ENCODE peak calls at places on chromosome 17, in eight cellular contexts. S is lower lobe of right lung; E is tibial artery; X is pancreas; Q is heart left ventricle; P is neuronal stem cell; A is psoas muscle; I is CD8-positive, alpha-beta T cell. D is an unnamed sample. For H3K9me3, the result is how much of the 10 kb centered on the place peaks cover.

GRCh38 chr17:18920911-18921441 is 31.0 kb upstream of the SLC5A10 start:
- DNase-seq in A (no peak), S (no peak), X (no peak), Q (no peak), P (no peak), E (no peak), I (no peak), D (peak)

GRCh38 chr17:80796430-80796861 is 195.2 kb upstream of the CHMP6 start:
- DNase-seq in Q (no peak), A (no peak), S (no peak), I (no peak), P (no peak), E (no peak), X (no peak), D (no peak)

GRCh38 chr17:35708951-35709350 is 22.5 kb upstream of the RASL10B start:
- DNase-seq in Q (no peak), E (no peak), X (no peak), S (no peak), I (no peak), A (no peak), P (no peak), D (no peak)

GRCh38 chr17:50808888-50809287 is 26.5 kb upstream of the WFIKKN2 start:
- DNase-seq in X (no peak), I (no peak), P (no peak), E (no peak), Q (no peak), S (no peak), A (no peak), D (no peak)

GRCh38 chr17:66784621-66785364 is 50.1 kb upstream of the CACNG5 start:
- DNase-seq in P (no peak), E (no peak), X (no peak), S (no peak), A (no peak), Q (no peak), I (no peak), D (no peak)

GRCh38 chr17:6714315-6714874 is 1.2 kb upstream of the SLC13A5 start:
- DNase-seq in Q (no peak), E (no peak), P (no peak), X (no peak), I (peak), A (no peak), S (no peak), D (no peak)

GRCh38 chr17:1030684-1031557 is 34.0 kb downstream of the TIMM22 start:
- DNase-seq in Q (no peak), I (no peak), X (no peak), S (no peak), E (peak), P (no peak), A (peak), D (no peak)

GRCh38 chr17:53527473-53527872 is 295.3 kb upstream of the KIF2B start:
- DNase-seq in I (no peak), Q (no peak), E (no peak), A (no peak), S (no peak), P (no peak), X (no peak), D (no peak)

GRCh38 chr17:71431146-71431545 is 689.7 kb upstream of the SOX9 start:
- DNase-seq in I (no peak), A (no peak), Q (no peak), P (no peak), S (no peak), X (no peak), E (no peak), D (no peak)

GRCh38 chr17:6927290-6927844 is 68.5 kb upstream of the ALOX12 start:
- DNase-seq in I (no peak), X (no peak), P (no peak), S (no peak), A (no peak), Q (no peak), E (no peak), D (no peak)

GRCh38 chr17:80980397-80981061 is 11.1 kb upstream of the CHMP6 start:
- DNase-seq in Q (no peak), P (no peak), A (no peak), E (no peak), X (no peak), I (no peak), S (no peak), D (no peak)

GRCh38 chr17:65785109-65785508 is 223.7 kb upstream of the AXIN2 start:
- DNase-seq in I (no peak), Q (no peak), X (no peak), A (no peak), P (no peak), E (no peak), S (no peak), D (no peak)

DNA sequence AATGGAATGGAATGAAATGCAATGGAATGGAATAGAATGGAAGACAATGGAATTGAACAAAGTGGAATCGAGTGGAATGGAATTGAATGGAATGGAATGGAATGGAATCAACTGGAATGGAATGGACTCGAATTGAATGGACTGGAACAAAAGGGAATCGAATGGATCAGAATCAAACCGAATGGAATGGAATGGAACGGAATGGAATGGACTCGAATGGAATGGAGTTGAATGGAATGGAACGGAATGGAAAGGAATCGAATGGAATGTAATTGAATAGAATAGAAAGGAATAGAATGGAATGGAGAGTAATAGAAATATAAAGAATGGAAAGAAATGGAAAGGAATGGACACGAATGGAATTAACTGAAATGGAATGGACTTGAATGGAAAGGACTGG is 475.2 kb upstream of the WSB1 start:
- DNase-seq in E (no peak), Q (no peak), P (peak), A (no peak), I (no peak), S (no peak), X (no peak), D (no peak)
- H3K9me3 ChIP-seq in E (under half), Q (under half), P (under half), A (half or more), I (under half), S (half or more), X (under half), D (under half)

GRCh38 chr17:44113868-44114840 is 9.3 kb downstream of the HDAC5 start:
- DNase-seq in I (no peak), Q (no peak), A (no peak), S (no peak), E (no peak), P (no peak), X (no peak), D (no peak)
- H3K9me3 ChIP-seq in I (under half), Q (under half), A (under half), S (under half), E (under half), P (under half), X (under half), D (under half)

GRCh38 chr17:83202002-83203000 is 122.9 kb downstream of the METRNL start:
- DNase-seq in X (peak), I (peak), S (peak), Q (no peak), E (peak), A (no peak), P (no peak), D (no peak)

GRCh38 chr17:83203073-83203471 is 123.7 kb downstream of the METRNL start:
- DNase-seq in Q (peak), A (peak), E (peak), P (no peak), S (peak), I (no peak), X (peak), D (peak)

GRCh38 chr17:83204230-83204725 is 124.9 kb downstream of the METRNL start:
- DNase-seq in I (peak), Q (no peak), A (no peak), E (no peak), S (peak), P (no peak), X (no peak), D (no peak)

GRCh38 chr17:83201206-83202001 is 122.0 kb downstream of the METRNL start:
- DNase-seq in X (peak), Q (no peak), E (peak), I (peak), A (peak), S (peak), P (no peak), D (no peak)

DNA sequence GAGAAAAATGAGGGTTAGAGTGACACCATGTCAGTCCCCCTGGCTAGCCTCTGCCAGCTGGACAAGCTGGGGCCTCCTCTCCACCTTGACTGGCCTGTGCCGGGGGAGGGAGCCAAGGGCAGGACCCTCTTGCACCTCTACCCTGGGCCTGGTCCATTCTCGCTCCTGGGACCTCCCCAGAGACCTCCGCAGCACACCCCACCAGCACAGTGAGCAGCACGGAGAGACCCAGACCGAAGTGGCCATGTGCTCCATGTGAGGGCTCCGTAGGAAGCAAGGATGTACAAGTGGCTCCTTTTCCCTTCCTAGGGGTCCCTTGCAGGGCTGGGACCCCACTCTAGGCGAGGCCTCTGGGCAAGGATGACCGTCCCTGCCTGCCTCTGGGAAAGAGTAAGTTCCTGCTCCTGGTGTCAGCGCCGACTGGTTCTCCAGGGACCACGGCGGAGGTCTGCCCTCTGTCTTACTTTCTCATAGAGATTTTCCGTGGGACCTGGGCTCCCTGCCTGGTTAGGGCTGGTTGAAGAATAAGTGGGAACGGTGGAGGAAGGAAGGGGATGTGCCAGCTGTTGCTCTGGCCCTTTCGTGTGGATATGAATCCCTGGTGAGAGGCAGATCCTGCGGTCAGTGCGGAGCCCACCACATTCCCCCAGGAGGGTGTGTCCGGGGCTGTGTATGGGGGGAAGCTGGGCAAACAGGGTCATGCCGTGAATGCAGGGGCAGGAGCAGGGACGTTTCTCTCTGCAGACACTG is 124.2 kb downstream of the METRNL start:
- DNase-seq in S (peak), A (peak), P (no peak), X (peak), I (peak), E (peak), Q (peak), D (peak)
- H3K9me3 ChIP-seq in S (under half), A (under half), P (under half), X (under half), I (under half), E (under half), Q (under half), D (under half)

DNA sequence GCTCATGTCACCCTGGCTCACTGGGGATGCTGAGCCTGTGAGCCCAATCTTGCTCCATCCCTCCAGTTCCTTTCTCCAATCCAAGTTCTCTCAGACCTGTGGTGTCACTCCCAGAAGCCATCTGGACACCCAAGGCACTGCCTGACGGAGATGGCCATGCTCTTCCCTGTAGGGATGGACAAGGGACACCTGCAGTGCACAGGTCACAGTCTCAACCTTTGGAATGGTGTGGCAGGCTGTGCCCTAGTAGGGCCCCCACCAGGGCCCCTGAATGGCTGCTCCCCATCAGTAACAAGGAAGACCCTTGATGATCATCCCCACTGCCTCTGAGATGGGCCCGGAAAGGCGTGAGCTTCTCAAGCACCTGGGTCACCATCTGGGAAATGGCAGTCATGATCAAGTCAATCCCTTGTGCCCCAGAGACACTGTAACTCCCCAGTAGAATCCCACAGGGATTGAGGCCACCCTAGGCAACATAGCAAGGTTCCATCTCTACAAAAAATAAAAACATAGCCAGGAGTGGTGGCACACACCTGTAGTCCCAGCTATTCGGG is 822.5 kb downstream of the KCNJ18 start:
- DNase-seq in S (no peak), P (no peak), I (no peak), E (no peak), A (no peak), Q (no peak), X (no peak), D (no peak)
- H3K9me3 ChIP-seq in S (under half), P (under half), I (under half), E (under half), A (under half), Q (under half), X (under half), D (under half)

DNA sequence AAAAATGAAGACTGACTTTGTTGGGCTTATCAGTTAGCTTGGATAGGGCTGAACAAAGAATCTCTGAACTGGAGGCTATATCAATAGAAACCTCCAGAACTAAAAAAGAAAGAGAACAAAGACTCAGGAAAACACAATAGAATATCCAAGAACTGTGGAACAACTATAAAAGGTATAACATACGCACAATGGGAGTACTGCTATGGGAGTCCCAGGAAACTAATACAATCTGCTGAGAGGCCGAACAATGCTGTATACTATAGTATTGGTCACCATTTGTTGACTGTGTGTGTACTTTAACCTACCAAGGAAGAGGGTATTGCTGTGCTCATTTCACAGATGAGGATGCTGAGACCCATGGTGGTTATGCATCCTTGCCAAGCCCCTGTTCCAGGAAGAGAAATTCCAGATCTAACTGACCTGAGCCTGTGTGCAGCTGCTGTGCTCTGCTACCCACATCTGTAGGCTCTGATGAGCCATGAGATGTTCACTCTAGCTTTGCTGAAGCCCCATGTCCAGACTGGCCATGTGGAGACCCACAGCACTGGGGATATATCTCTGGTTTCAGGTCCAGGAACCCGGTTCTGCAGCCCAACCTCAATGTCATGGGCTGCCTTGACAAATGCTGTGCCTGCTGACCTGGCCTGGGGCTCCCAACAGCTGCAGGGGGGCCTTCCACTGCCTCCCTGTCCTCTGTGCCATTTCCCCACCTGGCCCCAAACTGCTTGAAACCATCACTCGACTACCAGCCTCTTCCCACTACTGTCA is 254.3 kb upstream of the TNRC6C start:
- DNase-seq in E (no peak), A (no peak), X (no peak), I (peak), P (no peak), S (no peak), Q (no peak), D (no peak)
- H3K9me3 ChIP-seq in E (under half), A (under half), X (under half), I (under half), P (under half), S (under half), Q (under half), D (under half)

GRCh38 chr17:28843810-28844137 is 1.2 kb upstream of the FAM222B start:
- DNase-seq in P (no peak), I (no peak), Q (no peak), S (no peak), E (no peak), X (no peak), A (no peak), D (no peak)
- H3K9me3 ChIP-seq in P (under half), I (under half), Q (under half), S (under half), E (under half), X (under half), A (under half), D (under half)

GRCh38 chr17:4802228-4802627 is at the start of gene C17orf114:
- DNase-seq in E (no peak), Q (peak), A (no peak), P (no peak), I (no peak), S (no peak), X (no peak), D (no peak)
- H3K9me3 ChIP-seq in E (under half), Q (under half), A (under half), P (under half), I (under half), S (under half), X (under half), D (under half)

GRCh38 chr17:43349142-43349541 is 49.7 kb upstream of the ARL4D start:
- DNase-seq in S (no peak), X (no peak), Q (no peak), P (no peak), A (no peak), E (no peak), I (no peak), D (no peak)

GRCh38 chr17:43351686-43352085 is 47.1 kb upstream of the ARL4D start:
- DNase-seq in S (no peak), A (no peak), X (no peak), Q (no peak), P (no peak), I (no peak), E (no peak), D (no peak)

GRCh38 chr17:43353364-43353763 is 45.4 kb upstream of the ARL4D start:
- DNase-seq in P (no peak), S (no peak), I (no peak), X (no peak), A (no peak), E (no peak), Q (no peak), D (no peak)

GRCh38 chr17:43352579-43352978 is 46.2 kb upstream of the ARL4D start:
- DNase-seq in P (no peak), S (no peak), I (no peak), X (no peak), A (no peak), Q (no peak), E (no peak), D (no peak)

GRCh38 chr17:43350888-43351361 is 47.9 kb upstream of the ARL4D start:
- DNase-seq in P (no peak), Q (no peak), X (no peak), E (no peak), A (no peak), S (no peak), I (no peak), D (no peak)
- H3K9me3 ChIP-seq in P (under half), Q (under half), X (under half), E (under half), A (under half), S (under half), I (under half), D (under half)

DNA sequence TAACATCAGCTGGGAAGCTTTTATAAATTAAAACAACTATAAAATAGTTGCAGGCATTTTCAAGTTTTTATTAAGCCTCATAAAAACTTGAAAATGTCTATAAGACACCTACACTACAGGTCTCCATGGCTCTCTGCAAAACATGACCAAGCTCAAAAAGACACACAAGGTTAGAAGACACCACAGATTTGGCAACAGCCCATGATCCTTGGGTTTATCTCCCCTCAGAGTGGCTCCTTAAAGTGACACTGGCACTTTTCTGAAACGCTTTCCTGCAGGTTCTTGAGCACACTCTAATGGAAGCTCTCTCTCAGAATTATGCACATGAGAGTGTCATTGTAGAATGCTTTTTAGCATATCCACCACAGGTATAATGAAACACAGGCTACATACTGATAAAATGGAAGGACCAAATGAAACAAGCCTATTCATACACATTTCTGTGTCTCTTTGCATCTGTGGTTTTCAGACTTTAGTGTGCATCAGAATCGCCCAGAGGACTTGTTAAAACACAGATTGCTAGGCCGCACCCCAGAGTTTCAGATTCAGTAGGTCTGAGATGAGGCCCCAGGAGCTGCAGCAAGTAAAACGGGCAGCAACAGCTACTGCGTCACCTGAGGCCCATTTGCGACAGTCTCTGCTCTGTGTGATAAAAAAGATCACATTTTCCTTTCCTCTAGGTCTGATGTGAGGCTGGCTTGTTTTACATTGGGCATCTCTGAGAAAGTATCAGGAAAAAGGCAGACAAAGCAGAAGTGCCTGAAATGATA is 75.0 kb upstream of the WSB1 start:
- DNase-seq in E (no peak), P (no peak), A (no peak), I (no peak), Q (no peak), X (no peak), S (no peak), D (no peak)
- H3K9me3 ChIP-seq in E (under half), P (under half), A (under half), I (under half), Q (under half), X (under half), S (under half), D (under half)

DNA sequence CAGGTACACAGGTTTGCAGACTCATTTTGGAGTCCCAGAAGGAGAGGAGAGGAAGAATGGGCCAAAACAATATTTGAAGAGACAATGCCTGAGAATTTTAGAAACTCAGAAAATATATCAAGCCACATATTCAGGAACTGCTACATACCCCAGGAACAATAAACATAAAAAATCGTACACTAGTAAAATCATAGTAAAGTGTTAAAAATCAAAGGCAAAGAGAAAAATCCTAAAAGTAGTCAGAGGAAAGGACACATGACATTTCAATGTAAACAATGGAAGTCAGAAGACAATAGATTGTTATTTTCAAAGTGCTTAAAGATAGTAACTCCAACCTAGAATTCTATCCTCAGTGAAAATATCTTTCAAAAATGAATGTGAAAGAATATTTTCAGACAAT is 28.5 kb upstream of the NACA2 start:
- DNase-seq in S (no peak), I (no peak), A (no peak), X (no peak), E (no peak), P (no peak), Q (no peak), D (no peak)
- H3K9me3 ChIP-seq in S (under half), I (under half), A (under half), X (under half), E (under half), P (under half), Q (under half), D (under half)

D was measured in colonic mucosa.